ENCODE peak calls at places on chromosome 3, in five cellular contexts. P, S, Y, D and Z are unnamed samples.

GRCh38 chr3:169633105-169633504 is 30.4 kb downstream of the MECOM start:
- DNase-seq in D (no peak), P (no peak), Y (no peak), S (no peak), Z (no peak)

GRCh38 chr3:16476636-16477035 is 36.9 kb downstream of the RFTN1 start:
- DNase-seq in P (no peak), Y (peak; percentile 95), D (no peak), S (no peak), Z (no peak)

GRCh38 chr3:112111785-112112402 is 21.2 kb downstream of the GCSAM start:
- DNase-seq in P (peak; percentile 80), Y (peak; percentile 84), S (peak; percentile 16), D (peak; percentile 83), Z (no peak)

GRCh38 chr3:133896002-133896761 is 500 bp upstream of the RAB6B start:
- DNase-seq in Y (peak; percentile 39), D (peak; percentile 38), P (peak; percentile 20), S (no peak), Z (no peak)

GRCh38 chr3:193190387-193190786 is 50.6 kb upstream of the PLAAT1 start:
- DNase-seq in S (no peak), D (peak; percentile 93), Y (no peak), P (peak; percentile 74), Z (no peak)

GRCh38 chr3:6223572-6223971 is 637.3 kb upstream of the GRM7 start:
- DNase-seq in D (no peak), S (no peak), P (no peak), Y (no peak), Z (no peak)

GRCh38 chr3:171028779-171029232 is 2.3 kb upstream of the SLC2A2 start:
- DNase-seq in P (no peak), Y (peak; percentile 77), D (peak; percentile 79), S (no peak), Z (no peak)

GRCh38 chr3:62094461-62094860 is 278.9 kb downstream of the FEZF2 start:
- DNase-seq in S (no peak), P (no peak), D (no peak), Y (no peak), Z (no peak)

GRCh38 chr3:165195628-165196576 is at the start of gene SLITRK3:
- DNase-seq in P (peak; percentile 19), Y (no peak), S (no peak), D (peak; percentile 54), Z (no peak)

GRCh38 chr3:190088890-190089289 is 31.8 kb downstream of the P3H2 start:
- DNase-seq in D (peak; percentile 62), S (no peak), Y (no peak), P (no peak), Z (no peak)

GRCh38 chr3:140629351-140630137 is 48.3 kb upstream of the TRIM42 start:
- DNase-seq in S (no peak), Y (peak; percentile 90), D (peak; percentile 58), P (no peak), Z (no peak)

GRCh38 chr3:149480326-149481017 is 6.0 kb downstream of the TM4SF4 start:
- DNase-seq in D (peak; percentile 93), S (no peak), P (peak; percentile 75), Y (peak; percentile 88), Z (peak; percentile 78)

GRCh38 chr3:148815736-148816135 is 11.9 kb upstream of the CPB1 start:
- DNase-seq in D (no peak), Y (no peak), S (no peak), P (no peak), Z (no peak)

GRCh38 chr3:60190073-60190472 is 1061.2 kb downstream of the FHIT start:
- DNase-seq in D (no peak), Y (no peak), S (no peak), P (no peak), Z (no peak)

GRCh38 chr3:138059261-138059660 is 49.3 kb downstream of the CLDN18 start:
- DNase-seq in Y (peak; percentile 45), P (no peak), S (no peak), D (no peak), Z (peak; percentile 31)

GRCh38 chr3:56304069-56304468 is 164.2 kb downstream of the ERC2 start:
- DNase-seq in D (no peak), S (no peak), P (no peak), Y (no peak), Z (no peak)

GRCh38 chr3:160450846-160451245 is 1.3 kb upstream of the TRIM59 start:
- DNase-seq in D (peak; percentile 56), S (no peak), P (no peak), Y (peak; percentile 83), Z (no peak)
- H3K4me3 ChIP-seq in D (no peak overlapping the region), S (no peak overlapping the region), P (no peak overlapping the region), Y (peak overlapping the region; percentile 93), Z (no peak overlapping the region)

GRCh38 chr3:172097585-172097984 is 58.2 kb downstream of the FNDC3B start:
- DNase-seq in S (no peak), D (no peak), P (no peak), Y (no peak), Z (no peak)

GRCh38 chr3:172100482-172100881 is 61.1 kb downstream of the FNDC3B start:
- DNase-seq in Y (no peak), P (no peak), S (no peak), D (no peak), Z (no peak)

GRCh38 chr3:172096881-172097420 is 57.6 kb downstream of the FNDC3B start:
- DNase-seq in D (peak; percentile 90), P (peak; percentile 36), S (no peak), Y (peak; percentile 79), Z (no peak)

GRCh38 chr3:172099495-172099808 is 60.1 kb downstream of the FNDC3B start:
- DNase-seq in P (no peak), S (no peak), Y (no peak), D (no peak), Z (no peak)

DNA sequence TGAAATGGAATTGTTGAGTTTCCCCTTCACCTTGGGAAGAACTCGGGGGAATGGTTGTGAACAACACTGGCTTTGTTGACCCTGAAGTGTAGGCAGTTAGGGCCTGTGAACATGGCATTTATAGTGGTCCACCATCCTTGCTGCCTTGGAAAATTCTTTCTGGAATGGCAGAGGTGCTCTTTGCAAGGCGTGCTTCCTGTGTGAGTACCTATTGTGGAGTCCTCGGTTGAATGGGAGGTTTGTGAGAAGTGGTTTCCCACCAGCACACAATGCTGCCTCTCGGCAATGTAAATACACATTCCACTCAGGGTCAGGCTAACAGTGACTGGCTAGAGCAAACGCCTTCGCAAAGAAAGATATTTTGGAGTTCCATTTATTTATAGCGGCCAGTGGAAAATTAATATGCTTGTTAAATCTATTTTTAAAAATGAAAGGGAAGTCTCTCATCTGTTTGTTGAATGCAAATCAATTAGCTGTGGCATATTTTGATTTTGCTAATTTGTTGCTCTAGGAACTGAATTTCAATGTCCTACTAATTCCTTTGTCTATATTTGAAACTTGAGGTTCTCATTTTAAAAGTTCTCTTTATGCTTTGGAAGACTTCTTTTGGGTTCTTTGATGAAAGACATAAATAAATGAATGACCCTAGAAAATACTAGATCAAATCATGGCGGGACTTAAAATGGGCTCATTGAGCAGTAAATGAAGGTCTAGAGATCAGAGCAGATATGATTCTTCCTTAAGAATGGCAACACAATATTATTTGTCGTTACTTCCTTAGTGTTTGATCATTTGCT is 59.5 kb downstream of the FNDC3B start:
- DNase-seq in S (no peak), D (peak; percentile 92), Y (no peak), P (peak; percentile 25), Z (no peak)
- H3K4me1 ChIP-seq in S (peaks cover 59% of the 10 kb centered on the region), D (peaks cover 6% of the 10 kb centered on the region), Y (peaks cover 53% of the 10 kb centered on the region), P (peaks cover 82% of the 10 kb centered on the region), Z (peaks cover 97% of the 10 kb centered on the region)

GRCh38 chr3:71786551-71786950 is 1.6 kb upstream of the PROK2 start:
- DNase-seq in D (peak; percentile 58), S (no peak), Y (no peak), P (no peak), Z (no peak)
- H3K27me3 ChIP-seq in D (peaks cover 22% of the 10 kb centered on the region), S (peaks cover 35% of the 10 kb centered on the region), Y (peaks cover 53% of the 10 kb centered on the region), P (peaks cover 62% of the 10 kb centered on the region), Z (peaks cover 92% of the 10 kb centered on the region)

GRCh38 chr3:49664300-49664699 is 9.9 kb upstream of the APEH start:
- DNase-seq in S (no peak), Y (no peak), D (no peak), P (no peak), Z (no peak)
- H3K4me3 ChIP-seq in S (no peak overlapping the region), Y (no peak overlapping the region), D (no peak overlapping the region), P (no peak overlapping the region), Z (no peak overlapping the region)

GRCh38 chr3:46947545-46947899 is 29.0 kb downstream of the CCDC12 start:
- DNase-seq in Y (no peak), P (no peak), D (no peak), S (no peak), Z (no peak)

GRCh38 chr3:46944191-46944590 is 32.4 kb downstream of the CCDC12 start:
- DNase-seq in D (peak; percentile 37), P (no peak), Y (no peak), S (no peak), Z (no peak)

GRCh38 chr3:46946856-46947544 is 29.5 kb downstream of the CCDC12 start:
- DNase-seq in Y (peak; percentile 58), S (peak; percentile 77), D (no peak), P (no peak), Z (no peak)

GRCh38 chr3:46947981-46948791 is 28.4 kb downstream of the CCDC12 start:
- DNase-seq in Y (no peak), D (peak; percentile 88), P (no peak), S (peak; percentile 71), Z (peak; percentile 51)

DNA sequence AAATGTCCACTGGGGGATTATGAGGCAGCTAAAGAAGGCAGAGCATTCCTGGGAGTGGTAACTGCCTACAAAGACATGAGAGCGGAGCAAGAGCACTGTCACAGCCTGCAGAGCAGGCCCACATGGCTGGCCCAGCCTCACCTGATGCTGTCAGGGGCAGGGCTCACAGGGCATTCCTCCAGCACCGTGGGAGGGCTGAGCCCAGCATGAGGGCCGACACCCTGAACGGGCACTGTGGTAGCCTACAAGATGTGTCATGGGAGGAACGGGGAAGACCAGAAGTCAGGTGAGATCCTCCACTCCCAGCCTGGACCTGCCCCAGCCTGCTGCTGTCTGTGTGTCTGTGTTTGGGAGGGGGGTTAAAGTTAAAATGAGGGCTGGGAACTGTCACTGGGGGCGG is 30.1 kb downstream of the CCDC12 start:
- DNase-seq in S (no peak), Y (no peak), D (no peak), P (no peak), Z (no peak)
- H3K4me1 ChIP-seq in S (peaks cover 87% of the 10 kb centered on the region), Y (peaks cover 24% of the 10 kb centered on the region), D (peaks cover 42% of the 10 kb centered on the region), P (peaks cover 77% of the 10 kb centered on the region), Z (peaks cover 97% of the 10 kb centered on the region)

GRCh38 chr3:122257951-122258350 is 67.1 kb upstream of the CSTA start:
- DNase-seq in P (no peak), Y (no peak), D (no peak), S (no peak), Z (no peak)

GRCh38 chr3:122263974-122264588 is 61.0 kb upstream of the CSTA start:
- DNase-seq in S (no peak), P (no peak), Y (no peak), D (no peak), Z (no peak)

GRCh38 chr3:122258757-122259371 is 66.2 kb upstream of the CSTA start:
- DNase-seq in P (peak; percentile 77), D (peak; percentile 82), S (peak; percentile 16), Y (peak; percentile 73), Z (peak; percentile 74)

GRCh38 chr3:122263058-122263457 is 62.0 kb upstream of the CSTA start:
- DNase-seq in S (no peak), D (peak; percentile 62), Y (no peak), P (no peak), Z (no peak)

DNA sequence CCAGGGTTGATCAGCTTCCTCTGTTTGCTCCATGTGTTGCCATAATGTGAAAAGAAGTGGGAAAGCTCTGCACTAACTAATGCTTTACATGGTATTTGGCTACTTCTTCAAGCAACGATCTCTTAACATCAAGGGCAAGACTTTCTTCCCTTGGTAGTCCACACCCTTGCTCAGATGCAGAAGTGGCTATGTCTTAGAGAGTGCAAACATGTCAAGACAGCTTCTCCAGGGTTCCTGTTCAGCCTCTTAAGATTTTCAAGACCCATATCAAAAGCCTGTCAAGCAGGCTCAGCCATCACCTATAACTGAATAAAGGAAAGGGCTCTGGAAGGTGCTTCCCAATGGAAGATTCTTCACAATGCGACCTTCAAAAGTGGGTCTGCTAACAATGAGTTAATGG is 64.8 kb upstream of the CSTA start:
- DNase-seq in D (no peak), Y (no peak), S (no peak), P (no peak), Z (no peak)
- H3K27me3 ChIP-seq in D (no peaks in the 10 kb centered on the region), Y (peaks cover 37% of the 10 kb centered on the region), S (no peaks in the 10 kb centered on the region), P (no peaks in the 10 kb centered on the region), Z (peaks cover 3% of the 10 kb centered on the region)